ENCODE peak calls at places on chromosomes 3 and 15, in six cellular contexts. P is upper lobe of left lung, Y is spleen, Z is sigmoid colon, F is prostate gland, X is stomach. Q is an unnamed sample.

GRCh38 chr3:12181301-12181700 is 22.6 kb upstream of the TIMP4 start:
- DNase-seq in P (no peak), Y (no peak), Z (no peak), F (no peak), X (no peak), Q (no peak)

GRCh38 chr3:154730221-154730620 is 300.2 kb upstream of the GPR149 start:
- DNase-seq in P (no peak), Y (no peak), Z (no peak), F (no peak), X (no peak), Q (no peak)

GRCh38 chr3:156680243-156680930 is 6.0 kb downstream of the TIPARP start:
- DNase-seq in P (no peak), Y (no peak), Z (no peak), F (no peak), X (no peak), Q (no peak)

GRCh38 chr3:45125550-45126026 is 20.6 kb downstream of the CDCP1 start:
- DNase-seq in P (no peak), Y (no peak), Z (no peak), F (no peak), X (peak; percentile 87), Q (no peak)

GRCh38 chr3:106401666-106402319 is 533.0 kb upstream of the CBLB start:
- DNase-seq in P (no peak), Y (no peak), Z (no peak), F (no peak), X (no peak), Q (no peak)

GRCh38 chr3:165903885-165904284 is 66.7 kb upstream of the BCHE start:
- DNase-seq in P (no peak), Y (no peak), Z (no peak), F (no peak), X (no peak), Q (no peak)

GRCh38 chr15:60479361-60479684 is 381 bp upstream of the ICE2 start:
- DNase-seq in P (no peak), Y (no peak), Z (no peak), F (no peak), X (no peak), Q (no peak)

GRCh38 chr3:38493019-38493418 is 3.1 kb upstream of the EXOG start:
- DNase-seq in P (no peak), Y (no peak), Z (no peak), F (no peak), X (no peak), Q (no peak)

GRCh38 chr3:33578325-33579180 is 138.3 kb upstream of the UBP1 start:
- DNase-seq in P (no peak), Y (no peak), Z (no peak), F (no peak), X (no peak), Q (no peak)

GRCh38 chr3:178537123-178537754 is 1.0 kb downstream of the KCNMB2 start:
- DNase-seq in P (no peak), Y (no peak), Z (no peak), F (no peak), X (no peak), Q (no peak)

GRCh38 chr15:80105193-80105984 is 45.9 kb downstream of the ZFAND6 start:
- DNase-seq in P (no peak), Y (no peak), Z (no peak), F (no peak), X (no peak), Q (no peak)

GRCh38 chr3:190070623-190071347 is 49.9 kb downstream of the P3H2 start:
- DNase-seq in P (no peak), Y (no peak), Z (no peak), F (no peak), X (no peak), Q (no peak)

GRCh38 chr15:39273805-39274411 is 307.0 kb upstream of the THBS1 start:
- DNase-seq in P (no peak), Y (no peak), Z (no peak), F (peak; percentile 94), X (peak; percentile 84), Q (no peak)

GRCh38 chr3:175149675-175150074 is 290.5 kb downstream of the NAALADL2 start:
- DNase-seq in P (no peak), Y (no peak), Z (no peak), F (no peak), X (peak; percentile 32), Q (no peak)

GRCh38 chr3:72237679-72238320 is 452.9 kb upstream of the PROK2 start:
- DNase-seq in P (no peak), Y (no peak), Z (no peak), F (no peak), X (no peak), Q (no peak)

GRCh38 chr3:133455960-133456359 is 56.1 kb downstream of the BFSP2 start:
- DNase-seq in P (no peak), Y (no peak), Z (no peak), F (no peak), X (no peak), Q (no peak)

GRCh38 chr3:31369637-31370036 is 163.1 kb upstream of the STT3B start:
- DNase-seq in P (no peak), Y (no peak), Z (no peak), F (no peak), X (no peak), Q (no peak)

GRCh38 chr15:47293763-47294162 is 423.5 kb upstream of the SEMA6D start:
- DNase-seq in P (no peak), Y (no peak), Z (peak; percentile 90), F (peak; percentile 26), X (no peak), Q (no peak)

GRCh38 chr3:2211568-2211967 is 112.9 kb downstream of the CNTN4 start:
- DNase-seq in P (no peak), Y (no peak), Z (no peak), F (no peak), X (no peak), Q (no peak)

GRCh38 chr15:70023769-70024491 is 73.8 kb downstream of the TLE3 start:
- DNase-seq in P (no peak), Y (peak; percentile 71), Z (peak; percentile 91), F (peak; percentile 78), X (peak; percentile 68), Q (no peak)

GRCh38 chr3:129028866-129029265 is 27.8 kb downstream of the EFCC1 start:
- DNase-seq in P (no peak), Y (no peak), Z (no peak), F (no peak), X (no peak), Q (no peak)

GRCh38 chr3:132911741-132912415 is 126.3 kb upstream of the TMEM108 start:
- DNase-seq in P (no peak), Y (no peak), Z (no peak), F (no peak), X (no peak), Q (no peak)

GRCh38 chr3:194156095-194156494 is 20.1 kb downstream of the HES1 start:
- DNase-seq in P (no peak), Y (no peak), Z (no peak), F (no peak), X (no peak), Q (no peak)

DNA sequence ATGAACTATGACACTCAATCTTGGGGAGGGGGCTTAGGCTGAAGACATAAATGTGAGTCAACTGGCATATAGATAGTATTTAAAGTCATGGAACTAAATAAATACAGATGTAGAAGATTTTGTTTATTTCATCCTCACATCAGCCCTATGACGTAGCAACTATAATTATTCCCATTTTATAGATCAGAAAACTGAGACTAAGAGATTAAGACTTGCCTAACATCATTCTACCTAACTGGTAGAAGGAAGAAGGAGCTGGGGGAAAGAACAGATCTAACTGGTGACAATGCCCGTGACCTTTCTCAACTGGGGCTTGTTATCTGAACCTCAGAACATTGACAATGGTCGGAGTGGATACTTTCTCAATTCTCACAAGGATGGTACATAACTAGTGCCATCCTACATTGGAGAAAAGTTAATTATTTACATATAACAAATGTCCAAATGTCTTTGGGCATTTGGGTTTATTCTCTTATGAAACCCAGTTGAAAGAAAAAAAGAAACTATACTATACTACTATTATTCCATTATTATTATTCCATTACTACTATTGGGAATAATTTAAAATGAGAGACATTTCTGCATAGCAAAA is 10.4 kb downstream of the HERC1 start:
- DNase-seq in P (no peak), Y (no peak), Z (no peak), F (no peak), X (no peak), Q (no peak)
- H3K4me1 ChIP-seq in P (peaks cover 33% of the 10 kb centered on the region), Y (peaks cover 25% of the 10 kb centered on the region), Z (no peaks in the 10 kb centered on the region), F (no peaks in the 10 kb centered on the region), X (peaks cover 23% of the 10 kb centered on the region), Q (peaks cover 13% of the 10 kb centered on the region)

GRCh38 chr15:57456559-57456958 is 80.3 kb downstream of the CGNL1 start:
- DNase-seq in P (no peak), Y (no peak), Z (no peak), F (no peak), X (no peak), Q (no peak)
- TF ChIP-seq POLR2AphosphoS5 in P (no peak), Y (no peak), Z (no peak), F (no peak), X (no peak), Q (no peak)

GRCh38 chr3:49666592-49666991 is 7.6 kb upstream of the APEH start:
- DNase-seq in P (no peak), Y (no peak), Z (no peak), F (no peak), X (no peak), Q (no peak)
- TF ChIP-seq POLR2A in P (no peak), Y (no peak), Z (no peak), F (no peak), X (no peak), Q (no peak)

DNA sequence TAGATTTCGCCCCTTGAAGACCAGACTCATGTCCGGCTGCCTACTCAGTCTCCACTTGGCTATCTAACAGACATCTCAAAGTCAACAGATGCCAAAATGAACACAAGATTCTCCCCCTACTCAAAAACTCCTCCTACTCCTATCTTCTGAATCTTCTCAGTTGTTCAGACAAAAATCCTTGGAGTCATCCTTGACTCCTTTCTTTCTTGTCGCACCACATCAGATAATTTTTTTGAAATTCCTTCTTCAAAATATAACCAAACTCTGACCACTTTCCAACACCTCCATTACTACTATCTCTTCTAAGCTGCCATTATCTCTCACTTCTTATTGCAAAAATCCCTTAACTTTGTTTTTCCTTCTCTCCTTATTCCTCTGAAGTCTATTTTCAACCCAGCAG is 141.9 kb upstream of the SLC7A14 start:
- DNase-seq in P (no peak), Y (no peak), Z (no peak), F (no peak), X (no peak), Q (no peak)
- H3K4me1 ChIP-seq in P (no peaks in the 10 kb centered on the region), Y (no peaks in the 10 kb centered on the region), Z (no peaks in the 10 kb centered on the region), F (no peaks in the 10 kb centered on the region), X (no peaks in the 10 kb centered on the region), Q (peaks cover 11% of the 10 kb centered on the region)

DNA sequence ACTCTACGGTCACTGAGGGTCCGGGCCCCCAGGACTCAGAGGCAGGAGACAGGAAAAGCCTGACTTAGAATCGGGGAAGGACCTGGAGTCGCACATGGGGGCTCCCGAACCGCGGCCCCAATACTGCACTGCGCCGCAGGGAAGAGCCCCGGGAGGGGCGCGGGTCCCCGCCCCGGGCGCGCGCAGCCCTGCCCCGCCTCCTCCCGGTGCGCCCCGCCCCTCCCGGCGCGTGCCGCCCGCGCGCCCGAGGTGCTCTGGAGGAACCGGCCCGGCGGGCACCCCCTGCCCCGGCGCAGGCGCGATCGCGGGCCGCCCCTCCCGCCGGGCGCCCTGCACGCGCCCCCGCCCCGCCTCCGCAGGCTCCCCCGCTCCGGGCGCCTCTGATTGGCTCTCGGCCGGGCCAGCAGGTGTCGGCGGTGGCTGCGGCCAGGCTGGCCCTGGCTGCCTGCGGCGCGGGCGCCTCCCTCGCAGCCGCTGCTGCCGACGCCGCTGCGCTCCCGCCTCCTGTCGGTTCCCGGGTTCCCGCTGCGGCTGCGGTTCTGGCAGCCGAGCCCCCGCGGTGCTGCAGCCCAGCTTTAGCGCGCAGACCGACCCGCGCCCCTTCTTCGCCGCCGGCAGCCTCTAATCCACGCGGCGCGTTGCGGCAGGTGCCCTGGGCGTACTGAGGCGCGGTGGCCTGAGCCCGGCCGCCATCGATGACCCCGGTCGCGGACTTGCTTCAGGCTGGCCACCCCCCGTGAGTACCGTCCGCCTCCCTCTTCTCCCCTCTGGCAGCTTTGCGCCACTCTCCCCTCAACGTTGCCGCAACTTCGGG is at the start of gene MYRIP:
- DNase-seq in P (peak; percentile 94), Y (peak; percentile 84), Z (peak; percentile 69), F (peak; percentile 77), X (peak; percentile 90), Q (no peak)
- TF ChIP-seq POLR2AphosphoS5 in P (no peak), Y (peak; percentile 65), Z (no peak), F (no peak), X (peak; percentile 52), Q (no peak)

Q was measured in suprapubic skin.